ENCODE peak calls at places on chromosomes 5 and 9, in ten cellular contexts. One of them, this sample, is unnamed.

GRCh38 chr5:158200624-158201023 is 341.7 kb upstream of the CLINT1 start:
- DNase-seq in GM23248: no peak
- DNase-seq in left cardiac atrium: no peak
- DNase-seq in NCI-H187: no peak
- DNase-seq in stimulated activated naive B cell treated with anti-CD40 and anti-IgM and Interleukin-4, amounts not matched to agents 10 μg/mL and 1 μg/mL and 100 μg/mL, for 72 hours: no peak
- DNase-seq in activated T-cell treated with anti-CD3 and anti-CD28 coated beads, Interleukin-2, amount 50 U/mL, for 72 hours: no peak
- DNase-seq in omental fat pad: no peak
- DNase-seq in suprapubic skin: no peak
- DNase-seq in uterus: no peak
- DNase-seq in midbrain: no peak
- DNase-seq in this sample: no peak

GRCh38 chr5:156128026-156128425 is 198.9 kb upstream of the SGCD start:
- DNase-seq in suprapubic skin: no peak
- DNase-seq in NCI-H187: no peak
- DNase-seq in GM23248: no peak
- DNase-seq in activated T-cell treated with anti-CD3 and anti-CD28 coated beads, Interleukin-2, amount 50 U/mL, for 72 hours: no peak
- DNase-seq in midbrain: no peak
- DNase-seq in uterus: no peak
- DNase-seq in stimulated activated naive B cell treated with anti-CD40 and anti-IgM and Interleukin-4, amounts not matched to agents 10 μg/mL and 1 μg/mL and 100 μg/mL, for 72 hours: no peak
- DNase-seq in omental fat pad: no peak
- DNase-seq in left cardiac atrium: no peak
- DNase-seq in this sample: no peak

GRCh38 chr5:80275347-80275746 is 19.5 kb upstream of the SERINC5 start:
- DNase-seq in GM23248: peak
- DNase-seq in uterus: no peak
- DNase-seq in omental fat pad: no peak
- DNase-seq in left cardiac atrium: no peak
- DNase-seq in suprapubic skin: no peak
- DNase-seq in midbrain: peak
- DNase-seq in activated T-cell treated with anti-CD3 and anti-CD28 coated beads, Interleukin-2, amount 50 U/mL, for 72 hours: no peak
- DNase-seq in stimulated activated naive B cell treated with anti-CD40 and anti-IgM and Interleukin-4, amounts not matched to agents 10 μg/mL and 1 μg/mL and 100 μg/mL, for 72 hours: no peak
- DNase-seq in NCI-H187: no peak
- DNase-seq in this sample: no peak

GRCh38 chr5:74544811-74545210 is 95.7 kb downstream of the ENC1 start:
- DNase-seq in uterus: no peak
- DNase-seq in suprapubic skin: no peak
- DNase-seq in NCI-H187: no peak
- DNase-seq in left cardiac atrium: no peak
- DNase-seq in GM23248: no peak
- DNase-seq in omental fat pad: no peak
- DNase-seq in stimulated activated naive B cell treated with anti-CD40 and anti-IgM and Interleukin-4, amounts not matched to agents 10 μg/mL and 1 μg/mL and 100 μg/mL, for 72 hours: no peak
- DNase-seq in midbrain: no peak
- DNase-seq in activated T-cell treated with anti-CD3 and anti-CD28 coated beads, Interleukin-2, amount 50 U/mL, for 72 hours: no peak
- DNase-seq in this sample: no peak

GRCh38 chr5:53568868-53569267 is 8.4 kb downstream of the NDUFS4 start:
- DNase-seq in NCI-H187: no peak
- DNase-seq in omental fat pad: no peak
- DNase-seq in uterus: no peak
- DNase-seq in activated T-cell treated with anti-CD3 and anti-CD28 coated beads, Interleukin-2, amount 50 U/mL, for 72 hours: no peak
- DNase-seq in stimulated activated naive B cell treated with anti-CD40 and anti-IgM and Interleukin-4, amounts not matched to agents 10 μg/mL and 1 μg/mL and 100 μg/mL, for 72 hours: no peak
- DNase-seq in GM23248: peak
- DNase-seq in suprapubic skin: no peak
- DNase-seq in left cardiac atrium: no peak
- DNase-seq in midbrain: no peak
- DNase-seq in this sample: no peak

GRCh38 chr9:129406278-129407225 is 214.3 kb downstream of the C9orf50 start:
- DNase-seq in suprapubic skin: no peak
- DNase-seq in activated T-cell treated with anti-CD3 and anti-CD28 coated beads, Interleukin-2, amount 50 U/mL, for 72 hours: no peak
- DNase-seq in midbrain: no peak
- DNase-seq in uterus: peak
- DNase-seq in GM23248: no peak
- DNase-seq in NCI-H187: peak
- DNase-seq in omental fat pad: no peak
- DNase-seq in left cardiac atrium: peak
- DNase-seq in stimulated activated naive B cell treated with anti-CD40 and anti-IgM and Interleukin-4, amounts not matched to agents 10 μg/mL and 1 μg/mL and 100 μg/mL, for 72 hours: no peak
- DNase-seq in this sample: no peak

GRCh38 chr5:95595289-95595931 is 24.5 kb upstream of the GPR150 start:
- DNase-seq in activated T-cell treated with anti-CD3 and anti-CD28 coated beads, Interleukin-2, amount 50 U/mL, for 72 hours: no peak
- DNase-seq in left cardiac atrium: no peak
- DNase-seq in GM23248: no peak
- DNase-seq in omental fat pad: no peak
- DNase-seq in stimulated activated naive B cell treated with anti-CD40 and anti-IgM and Interleukin-4, amounts not matched to agents 10 μg/mL and 1 μg/mL and 100 μg/mL, for 72 hours: no peak
- DNase-seq in midbrain: no peak
- DNase-seq in suprapubic skin: no peak
- DNase-seq in NCI-H187: no peak
- DNase-seq in uterus: no peak
- DNase-seq in this sample: no peak

GRCh38 chr9:36690769-36691168 is 118.1 kb downstream of the MELK start:
- DNase-seq in omental fat pad: no peak
- DNase-seq in activated T-cell treated with anti-CD3 and anti-CD28 coated beads, Interleukin-2, amount 50 U/mL, for 72 hours: no peak
- DNase-seq in uterus: no peak
- DNase-seq in NCI-H187: no peak
- DNase-seq in left cardiac atrium: no peak
- DNase-seq in stimulated activated naive B cell treated with anti-CD40 and anti-IgM and Interleukin-4, amounts not matched to agents 10 μg/mL and 1 μg/mL and 100 μg/mL, for 72 hours: no peak
- DNase-seq in suprapubic skin: no peak
- DNase-seq in midbrain: no peak
- DNase-seq in GM23248: no peak
- DNase-seq in this sample: no peak

GRCh38 chr9:129866373-129867137 is 31.3 kb downstream of the USP20 start:
- DNase-seq in midbrain: no peak
- DNase-seq in uterus: no peak
- DNase-seq in omental fat pad: no peak
- DNase-seq in NCI-H187: no peak
- DNase-seq in suprapubic skin: no peak
- DNase-seq in GM23248: no peak
- DNase-seq in stimulated activated naive B cell treated with anti-CD40 and anti-IgM and Interleukin-4, amounts not matched to agents 10 μg/mL and 1 μg/mL and 100 μg/mL, for 72 hours: no peak
- DNase-seq in activated T-cell treated with anti-CD3 and anti-CD28 coated beads, Interleukin-2, amount 50 U/mL, for 72 hours: peak
- DNase-seq in left cardiac atrium: no peak
- DNase-seq in this sample: no peak

This sample was measured in GM19239.